ENCODE peak calls at places on chromosomes 16 and 17, in seven cellular contexts. E, Q, A, T, Z, S and O are unnamed samples.

GRCh38 chr16:86363057-86363490 is 147.3 kb upstream of the FOXF1 start:
- DNase-seq in E (no peak), Q (no peak), A (peak; percentile 42), T (no peak), Z (no peak), S (no peak), O (no peak)

GRCh38 chr16:24943471-24943870 is 71.7 kb downstream of the ARHGAP17 start:
- DNase-seq in E (peak; percentile 59), Q (no peak), A (no peak), T (no peak), Z (no peak), S (no peak), O (no peak)

GRCh38 chr17:59331929-59332889 is 754 bp downstream of the YPEL2 start:
- DNase-seq in E (no peak), Q (peak; percentile 50), A (peak; percentile 84), T (no peak), Z (no peak), S (peak; percentile 65), O (peak; percentile 24)

GRCh38 chr16:85057212-85057889 is 29.8 kb downstream of the KIAA0513 start:
- DNase-seq in E (no peak), Q (no peak), A (no peak), T (no peak), Z (no peak), S (no peak), O (no peak)

GRCh38 chr17:73091770-73092517 is 544 bp downstream of the SLC39A11 start:
- DNase-seq in E (peak; percentile 67), Q (no peak), A (no peak), T (no peak), Z (no peak), S (peak; percentile 16), O (peak; percentile 68)

GRCh38 chr17:77279448-77280303 is 138.9 kb downstream of the SEC14L1 start:
- DNase-seq in E (no peak), Q (no peak), A (no peak), T (no peak), Z (no peak), S (no peak), O (no peak)

GRCh38 chr16:26951950-26952349 is 114.8 kb upstream of the C16orf82 start:
- DNase-seq in E (no peak), Q (no peak), A (no peak), T (no peak), Z (no peak), S (no peak), O (no peak)

GRCh38 chr17:35432176-35433074 is at the start of gene SLFN12:
- DNase-seq in E (peak; percentile 49), Q (peak; percentile 36), A (peak; percentile 77), T (no peak), Z (no peak), S (peak; percentile 79), O (peak; percentile 79)

GRCh38 chr17:56424005-56424404 is 169.5 kb upstream of the NOG start:
- DNase-seq in E (no peak), Q (no peak), A (no peak), T (no peak), Z (no peak), S (no peak), O (no peak)

GRCh38 chr16:87057291-87057881 is 259.8 kb downstream of the C16orf95 start:
- DNase-seq in E (no peak), Q (no peak), A (no peak), T (no peak), Z (no peak), S (no peak), O (no peak)

GRCh38 chr16:534089-534635 is 6.7 kb downstream of the CAPN15 start:
- DNase-seq in E (no peak), Q (no peak), A (no peak), T (no peak), Z (no peak), S (no peak), O (no peak)

GRCh38 chr17:63848834-63849689 is 6.6 kb upstream of the SMARCD2 start:
- DNase-seq in E (peak; percentile 59), Q (peak; percentile 99), A (peak; percentile 96), T (no peak), Z (peak; percentile 93), S (peak; percentile 93), O (peak; percentile 86)

GRCh38 chr17:19464033-19465026 is 53.3 kb downstream of the RNF112 start:
- DNase-seq in E (no peak), Q (no peak), A (peak; percentile 58), T (no peak), Z (no peak), S (no peak), O (peak; percentile 76)

GRCh38 chr16:53094013-53094630 is 39.3 kb downstream of the CHD9 start:
- DNase-seq in E (peak; percentile 90), Q (no peak), A (peak; percentile 72), T (no peak), Z (no peak), S (peak; percentile 52), O (peak; percentile 63)

GRCh38 chr17:47810200-47810821 is 11.3 kb downstream of the OSBPL7 start:
- DNase-seq in E (no peak), Q (no peak), A (peak; percentile 54), T (peak; percentile 67), Z (no peak), S (no peak), O (no peak)

GRCh38 chr17:4960279-4960922 is 7.2 kb downstream of the SPAG7 start:
- DNase-seq in E (no peak), Q (no peak), A (no peak), T (no peak), Z (no peak), S (no peak), O (no peak)

GRCh38 chr17:68089881-68090280 is 54.3 kb downstream of the KPNA2 start:
- DNase-seq in E (peak; percentile 92), Q (no peak), A (peak; percentile 64), T (no peak), Z (no peak), S (peak; percentile 72), O (peak; percentile 40)